ENCODE peak calls at places on chromosomes 2 and 18, in nine cellular contexts. One of them, this sample, is unnamed.

GRCh38 chr2:239747274-239747673 is 277.9 kb downstream of the NDUFA10 start:
- DNase-seq in AML-193: no peak
- DNase-seq in T-cell: no peak
- DNase-seq in Ammon's horn: no peak
- DNase-seq in NCI-H1105: no peak
- DNase-seq in iPS-NIHi11: no peak
- DNase-seq in neural progenitor cell: no peak
- DNase-seq in anterior cingulate cortex: no peak
- DNase-seq in dorsolateral prefrontal cortex: no peak
- DNase-seq in this sample: no peak

GRCh38 chr2:236563953-236564352 is 5.7 kb upstream of the ACKR3 start:
- DNase-seq in dorsolateral prefrontal cortex: no peak
- DNase-seq in iPS-NIHi11: no peak
- DNase-seq in neural progenitor cell: no peak
- DNase-seq in NCI-H1105: no peak
- DNase-seq in anterior cingulate cortex: no peak
- DNase-seq in Ammon's horn: no peak
- DNase-seq in T-cell: no peak
- DNase-seq in AML-193: no peak
- DNase-seq in this sample: no peak

GRCh38 chr2:122300758-122301157 is 545.3 kb downstream of the TSN start:
- DNase-seq in NCI-H1105: no peak
- DNase-seq in neural progenitor cell: no peak
- DNase-seq in AML-193: peak
- DNase-seq in T-cell: no peak
- DNase-seq in anterior cingulate cortex: no peak
- DNase-seq in iPS-NIHi11: no peak
- DNase-seq in dorsolateral prefrontal cortex: no peak
- DNase-seq in Ammon's horn: no peak
- DNase-seq in this sample: peak

GRCh38 chr2:142321706-142322280 is 191.0 kb upstream of the LRP1B start:
- DNase-seq in NCI-H1105: no peak
- DNase-seq in AML-193: no peak
- DNase-seq in iPS-NIHi11: no peak
- DNase-seq in anterior cingulate cortex: no peak
- DNase-seq in neural progenitor cell: no peak
- DNase-seq in T-cell: no peak
- DNase-seq in dorsolateral prefrontal cortex: no peak
- DNase-seq in Ammon's horn: no peak
- DNase-seq in this sample: no peak

GRCh38 chr2:164810843-164811242 is 30.8 kb downstream of the COBLL1 start:
- DNase-seq in iPS-NIHi11: no peak
- DNase-seq in Ammon's horn: no peak
- DNase-seq in AML-193: peak
- DNase-seq in T-cell: no peak
- DNase-seq in anterior cingulate cortex: no peak
- DNase-seq in dorsolateral prefrontal cortex: no peak
- DNase-seq in NCI-H1105: no peak
- DNase-seq in neural progenitor cell: no peak
- DNase-seq in this sample: no peak

GRCh38 chr2:47232738-47233415 is 77.8 kb upstream of the STPG4 start:
- DNase-seq in T-cell: no peak
- DNase-seq in iPS-NIHi11: no peak
- DNase-seq in neural progenitor cell: no peak
- DNase-seq in anterior cingulate cortex: no peak
- DNase-seq in Ammon's horn: no peak
- DNase-seq in dorsolateral prefrontal cortex: no peak
- DNase-seq in NCI-H1105: peak
- DNase-seq in AML-193: no peak
- DNase-seq in this sample: no peak

GRCh38 chr2:49241991-49242390 is 87.7 kb upstream of the FSHR start:
- DNase-seq in iPS-NIHi11: no peak
- DNase-seq in dorsolateral prefrontal cortex: no peak
- DNase-seq in NCI-H1105: no peak
- DNase-seq in neural progenitor cell: no peak
- DNase-seq in T-cell: no peak
- DNase-seq in anterior cingulate cortex: no peak
- DNase-seq in Ammon's horn: no peak
- DNase-seq in AML-193: no peak
- DNase-seq in this sample: no peak

GRCh38 chr2:44120428-44120827 is 48.2 kb upstream of the PPM1B start:
- DNase-seq in iPS-NIHi11: no peak
- DNase-seq in AML-193: peak
- DNase-seq in NCI-H1105: no peak
- DNase-seq in dorsolateral prefrontal cortex: no peak
- DNase-seq in anterior cingulate cortex: no peak
- DNase-seq in neural progenitor cell: no peak
- DNase-seq in Ammon's horn: no peak
- DNase-seq in T-cell: no peak
- DNase-seq in this sample: no peak

GRCh38 chr2:10489842-10490555 is 41.9 kb upstream of the ODC1 start:
- DNase-seq in iPS-NIHi11: no peak
- DNase-seq in Ammon's horn: no peak
- DNase-seq in anterior cingulate cortex: no peak
- DNase-seq in T-cell: no peak
- DNase-seq in NCI-H1105: no peak
- DNase-seq in dorsolateral prefrontal cortex: peak
- DNase-seq in AML-193: no peak
- DNase-seq in neural progenitor cell: no peak
- DNase-seq in this sample: peak

GRCh38 chr2:195017890-195018289 is 639.1 kb upstream of the SLC39A10 start:
- DNase-seq in NCI-H1105: no peak
- DNase-seq in Ammon's horn: no peak
- DNase-seq in neural progenitor cell: no peak
- DNase-seq in T-cell: no peak
- DNase-seq in AML-193: no peak
- DNase-seq in anterior cingulate cortex: no peak
- DNase-seq in iPS-NIHi11: no peak
- DNase-seq in dorsolateral prefrontal cortex: no peak
- DNase-seq in this sample: peak

GRCh38 chr2:27889774-27890145 is 427 bp downstream of the RBKS start:
- DNase-seq in iPS-NIHi11: no peak
- DNase-seq in T-cell: no peak
- DNase-seq in neural progenitor cell: no peak
- DNase-seq in anterior cingulate cortex: no peak
- DNase-seq in dorsolateral prefrontal cortex: no peak
- DNase-seq in NCI-H1105: no peak
- DNase-seq in Ammon's horn: no peak
- DNase-seq in AML-193: no peak
- DNase-seq in this sample: no peak

GRCh38 chr2:69652206-69652605 is 8.7 kb upstream of the AAK1 start:
- DNase-seq in neural progenitor cell: no peak
- DNase-seq in AML-193: no peak
- DNase-seq in T-cell: no peak
- DNase-seq in dorsolateral prefrontal cortex: no peak
- DNase-seq in Ammon's horn: no peak
- DNase-seq in anterior cingulate cortex: no peak
- DNase-seq in NCI-H1105: no peak
- DNase-seq in iPS-NIHi11: no peak
- DNase-seq in this sample: no peak

GRCh38 chr2:99864561-99865216 is 277.7 kb downstream of the AFF3 start:
- DNase-seq in neural progenitor cell: no peak
- DNase-seq in T-cell: no peak
- DNase-seq in NCI-H1105: no peak
- DNase-seq in anterior cingulate cortex: no peak
- DNase-seq in dorsolateral prefrontal cortex: no peak
- DNase-seq in iPS-NIHi11: no peak
- DNase-seq in Ammon's horn: peak
- DNase-seq in AML-193: no peak
- DNase-seq in this sample: no peak

GRCh38 chr2:239824866-239825704 is 200.1 kb downstream of the NDUFA10 start:
- DNase-seq in neural progenitor cell: no peak
- DNase-seq in Ammon's horn: peak
- DNase-seq in anterior cingulate cortex: no peak
- DNase-seq in T-cell: no peak
- DNase-seq in iPS-NIHi11: peak
- DNase-seq in NCI-H1105: no peak
- DNase-seq in AML-193: no peak
- DNase-seq in dorsolateral prefrontal cortex: peak
- DNase-seq in this sample: peak

GRCh38 chr18:67280843-67281242 is 235.7 kb downstream of the DSEL start:
- DNase-seq in dorsolateral prefrontal cortex: no peak
- DNase-seq in NCI-H1105: no peak
- DNase-seq in iPS-NIHi11: no peak
- DNase-seq in Ammon's horn: no peak
- DNase-seq in T-cell: no peak
- DNase-seq in anterior cingulate cortex: no peak
- DNase-seq in neural progenitor cell: no peak
- DNase-seq in AML-193: no peak
- DNase-seq in this sample: no peak

GRCh38 chr18:6781846-6782245 is 52.3 kb downstream of the ARHGAP28 start:
- DNase-seq in AML-193: no peak
- DNase-seq in anterior cingulate cortex: no peak
- DNase-seq in dorsolateral prefrontal cortex: no peak
- DNase-seq in NCI-H1105: no peak
- DNase-seq in Ammon's horn: peak
- DNase-seq in neural progenitor cell: no peak
- DNase-seq in T-cell: no peak
- DNase-seq in iPS-NIHi11: no peak
- DNase-seq in this sample: no peak

GRCh38 chr2:236239276-236240065 is 24.7 kb downstream of the ASB18 start:
- DNase-seq in T-cell: no peak
- DNase-seq in AML-193: no peak
- DNase-seq in anterior cingulate cortex: no peak
- DNase-seq in Ammon's horn: no peak
- DNase-seq in iPS-NIHi11: no peak
- DNase-seq in NCI-H1105: no peak
- DNase-seq in dorsolateral prefrontal cortex: no peak
- DNase-seq in neural progenitor cell: no peak
- DNase-seq in this sample: peak

GRCh38 chr18:48955528-48956261 is 4.9 kb upstream of the SMAD7 start:
- DNase-seq in T-cell: no peak
- DNase-seq in AML-193: no peak
- DNase-seq in iPS-NIHi11: no peak
- DNase-seq in dorsolateral prefrontal cortex: no peak
- DNase-seq in anterior cingulate cortex: no peak
- DNase-seq in NCI-H1105: no peak
- DNase-seq in Ammon's horn: no peak
- DNase-seq in neural progenitor cell: peak
- DNase-seq in this sample: peak

GRCh38 chr2:28449489-28450395 is 46.1 kb upstream of the PLB1 start:
- DNase-seq in neural progenitor cell: no peak
- DNase-seq in T-cell: no peak
- DNase-seq in AML-193: no peak
- DNase-seq in dorsolateral prefrontal cortex: no peak
- DNase-seq in Ammon's horn: no peak
- DNase-seq in NCI-H1105: no peak
- DNase-seq in iPS-NIHi11: no peak
- DNase-seq in anterior cingulate cortex: no peak
- DNase-seq in this sample: peak

GRCh38 chr2:198545411-198545810 is 741.0 kb downstream of the PLCL1 start:
- DNase-seq in NCI-H1105: no peak
- DNase-seq in anterior cingulate cortex: no peak
- DNase-seq in T-cell: no peak
- DNase-seq in iPS-NIHi11: no peak
- DNase-seq in neural progenitor cell: no peak
- DNase-seq in dorsolateral prefrontal cortex: no peak
- DNase-seq in Ammon's horn: no peak
- DNase-seq in AML-193: no peak
- DNase-seq in this sample: peak

GRCh38 chr2:121634354-121635307 is 14.6 kb downstream of the CLASP1 start:
- DNase-seq in AML-193: no peak
- DNase-seq in T-cell: no peak
- DNase-seq in NCI-H1105: no peak
- DNase-seq in neural progenitor cell: no peak
- DNase-seq in dorsolateral prefrontal cortex: no peak
- DNase-seq in anterior cingulate cortex: no peak
- DNase-seq in Ammon's horn: no peak
- DNase-seq in iPS-NIHi11: no peak
- DNase-seq in this sample: no peak